ENCODE peak calls at places on chromosomes 16 and 17, in seven cellular contexts. X is kidney; P is esophagus muscularis mucosa; N is uterus; V is IMR-90; J is CD8-positive, alpha-beta T cell; T is A549. L is an unnamed sample.

GRCh38 chr16:11097782-11098167 is 153.4 kb downstream of the CLEC16A start:
- DNase-seq in X (no peak), P (no peak), N (no peak), V (no peak), J (no peak), T (no peak), L (no peak)

GRCh38 chr16:64656471-64656870 is 465.4 kb downstream of the CDH11 start:
- DNase-seq in X (no peak), P (no peak), N (no peak), V (no peak), J (no peak), T (no peak), L (no peak)

GRCh38 chr16:81494888-81495287 is 50.3 kb downstream of the CMIP start:
- DNase-seq in X (no peak), P (no peak), N (no peak), V (no peak), J (no peak), T (no peak), L (no peak)

GRCh38 chr17:34499576-34499975 is 79.8 kb upstream of the TMEM132E start:
- DNase-seq in X (no peak), P (no peak), N (no peak), V (peak), J (no peak), T (peak), L (no peak)

GRCh38 chr17:50210249-50211225 is 9.1 kb upstream of the COL1A1 start:
- DNase-seq in X (peak), P (no peak), N (peak), V (peak), J (no peak), T (peak), L (peak)

GRCh38 chr17:57586099-57586702 is 158.9 kb downstream of the CCDC182 start:
- DNase-seq in X (peak), P (no peak), N (no peak), V (no peak), J (no peak), T (no peak), L (no peak)

GRCh38 chr16:29674188-29674587 is 4.8 kb upstream of the QPRT start:
- DNase-seq in X (peak), P (no peak), N (peak), V (peak), J (no peak), T (no peak), L (peak)

GRCh38 chr17:28346746-28347246 is 10.5 kb downstream of the POLDIP2 start:
- DNase-seq in X (no peak), P (no peak), N (no peak), V (no peak), J (no peak), T (peak), L (no peak)

GRCh38 chr17:49597928-49598655 is 22.4 kb downstream of the NXPH3 start:
- DNase-seq in X (no peak), P (peak), N (no peak), V (peak), J (no peak), T (no peak), L (no peak)

GRCh38 chr16:65910291-65910690 is 456.2 kb upstream of the CDH5 start:
- DNase-seq in X (no peak), P (peak), N (no peak), V (no peak), J (no peak), T (no peak), L (no peak)

GRCh38 chr17:58315281-58315711 is 13.3 kb downstream of the TSPOAP1 start:
- DNase-seq in X (no peak), P (no peak), N (no peak), V (no peak), J (no peak), T (no peak), L (no peak)

GRCh38 chr17:80210348-80211108 is 9.6 kb downstream of the SGSH start:
- DNase-seq in X (no peak), P (no peak), N (no peak), V (no peak), J (no peak), T (no peak), L (no peak)
- H3K4me3 ChIP-seq in X (no peak), P (no peak), N (no peak), V (no peak), J (no peak), T (no peak), L (no peak)

DNA sequence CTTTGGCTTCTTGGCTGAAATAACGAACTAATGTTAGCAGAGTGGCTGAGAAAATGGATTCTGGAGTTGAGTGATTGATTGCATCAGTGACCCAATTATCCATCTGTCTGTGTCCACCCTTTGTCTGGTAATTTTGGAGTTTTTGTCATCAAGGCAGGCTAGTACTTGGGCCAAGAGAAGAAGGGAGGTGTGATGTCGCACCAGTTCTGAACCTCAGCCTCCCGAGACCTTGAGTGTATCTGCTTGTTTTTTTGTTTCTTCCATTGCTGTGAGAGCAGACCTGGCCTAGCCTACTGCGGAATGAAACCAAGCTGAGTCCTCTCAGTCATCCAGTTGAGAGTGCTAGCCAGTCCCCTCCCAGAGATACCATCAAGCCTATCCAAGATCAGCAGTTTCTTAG is 4.5 kb downstream of the ABCA8 start:
- DNase-seq in X (no peak), P (no peak), N (no peak), V (no peak), J (no peak), T (no peak), L (no peak)
- H3K27ac ChIP-seq in X (no peak), P (no peak), N (no peak), V (no peak), J (no peak), T (no peak), L (no peak)

DNA sequence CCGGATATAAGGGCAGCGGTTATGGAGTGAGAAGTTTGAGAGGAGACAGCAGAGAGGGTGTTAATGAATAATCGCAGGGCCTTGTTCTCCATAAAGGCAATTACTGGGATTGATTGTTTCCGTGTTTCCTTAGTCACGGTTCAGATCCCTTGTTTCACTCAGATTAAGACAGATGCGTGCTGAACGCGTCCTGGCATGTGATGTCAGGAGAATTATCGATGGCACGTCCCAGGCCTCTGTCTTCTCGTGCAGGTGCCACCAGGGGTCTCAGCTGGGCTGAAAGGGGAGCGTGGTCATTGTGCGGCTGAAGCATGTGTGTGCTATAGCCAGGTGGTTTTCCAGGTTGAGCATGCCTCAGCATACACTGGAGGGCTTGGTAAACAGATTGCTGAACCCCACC is 142.4 kb upstream of the NOL11 start:
- DNase-seq in X (peak), P (peak), N (no peak), V (no peak), J (no peak), T (no peak), L (no peak)
- TF ChIP-seq CTCF in X (peak), P (no peak), N (no peak), V (no peak), J (no peak), T (no peak), L (no peak)

GRCh38 chr16:86573215-86573614 is 5.1 kb upstream of the FOXL1 start:
- DNase-seq in X (no peak), P (no peak), N (no peak), V (no peak), J (no peak), T (no peak), L (no peak)
- H3K4me3 ChIP-seq in X (no peak), P (no peak), N (no peak), V (no peak), J (no peak), T (no peak), L (no peak)

GRCh38 chr17:40548982-40549680 is 16.1 kb downstream of the CCR7 start:
- DNase-seq in X (no peak), P (peak), N (peak), V (peak), J (no peak), T (peak), L (no peak)

GRCh38 chr17:40551874-40552768 is 13.2 kb downstream of the CCR7 start:
- DNase-seq in X (peak), P (peak), N (peak), V (peak), J (peak), T (peak), L (no peak)

GRCh38 chr17:40548491-40548981 is 16.7 kb downstream of the CCR7 start:
- DNase-seq in X (no peak), P (peak), N (no peak), V (no peak), J (no peak), T (no peak), L (no peak)

GRCh38 chr17:40551091-40551873 is 14.0 kb downstream of the CCR7 start:
- DNase-seq in X (peak), P (peak), N (peak), V (peak), J (peak), T (peak), L (peak)

DNA sequence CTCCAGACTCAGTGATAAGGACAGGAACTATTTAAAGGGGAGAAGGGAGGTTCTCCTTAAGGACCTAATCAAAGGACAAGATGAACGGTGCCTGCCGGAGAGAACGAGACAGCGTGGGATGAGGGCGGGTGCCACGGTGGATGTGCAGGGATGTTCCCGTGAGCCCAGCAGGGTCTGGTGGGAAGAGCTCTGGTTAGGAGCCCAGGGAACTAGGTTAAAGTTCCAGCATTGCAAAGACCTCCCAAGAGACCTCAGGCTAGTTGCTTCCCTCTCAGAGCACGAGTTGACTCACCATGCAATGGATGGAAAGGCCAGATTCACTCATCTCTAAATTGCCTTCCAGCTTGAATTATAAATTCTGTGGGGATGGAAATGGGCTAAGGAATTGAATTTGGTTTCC is 14.7 kb downstream of the CCR7 start:
- DNase-seq in X (no peak), P (peak), N (peak), V (peak), J (no peak), T (peak), L (peak)
- H3K27ac ChIP-seq in X (peak), P (peak), N (peak), V (peak), J (no peak), T (peak), L (peak)

GRCh38 chr16:53211253-53211652 is 156.5 kb downstream of the CHD9 start:
- DNase-seq in X (no peak), P (no peak), N (no peak), V (no peak), J (no peak), T (no peak), L (no peak)

GRCh38 chr16:53212899-53213235 is 158.1 kb downstream of the CHD9 start:
- DNase-seq in X (no peak), P (no peak), N (no peak), V (no peak), J (no peak), T (no peak), L (no peak)

GRCh38 chr16:53207810-53208752 is 153.3 kb downstream of the CHD9 start:
- DNase-seq in X (no peak), P (no peak), N (no peak), V (peak), J (no peak), T (peak), L (no peak)

GRCh38 chr16:53213542-53213941 is 158.8 kb downstream of the CHD9 start:
- DNase-seq in X (no peak), P (no peak), N (no peak), V (no peak), J (no peak), T (no peak), L (no peak)

GRCh38 chr16:53209489-53209888 is 154.7 kb downstream of the CHD9 start:
- DNase-seq in X (no peak), P (no peak), N (no peak), V (no peak), J (no peak), T (no peak), L (no peak)
- TF ChIP-seq CTCF in X (no peak), P (no peak), N (no peak), V (no peak), J (no peak), T (no peak), L (no peak)

GRCh38 chr17:43679401-43679800 is 17.7 kb upstream of the MEOX1 start:
- DNase-seq in X (no peak), P (no peak), N (no peak), V (no peak), J (no peak), T (no peak), L (no peak)
- H3K4me3 ChIP-seq in X (no peak), P (no peak), N (no peak), V (no peak), J (no peak), T (no peak), L (no peak)

GRCh38 chr17:40558300-40558584 is 7.0 kb downstream of the CCR7 start:
- DNase-seq in X (peak), P (no peak), N (no peak), V (no peak), J (no peak), T (no peak), L (no peak)
- H3K27ac ChIP-seq in X (no peak), P (peak), N (peak), V (peak), J (peak), T (peak), L (peak)

GRCh38 chr16:23155445-23156049 is 6.3 kb upstream of the USP31 start:
- DNase-seq in X (no peak), P (no peak), N (no peak), V (no peak), J (no peak), T (peak), L (no peak)
- TF ChIP-seq CTCF in X (peak), P (peak), N (peak), V (peak), J (no peak), T (peak), L (peak)

GRCh38 chr16:54927125-54928015 is 3.3 kb upstream of the IRX5 start:
- DNase-seq in X (no peak), P (no peak), N (no peak), V (no peak), J (no peak), T (no peak), L (no peak)
- H3K4me3 ChIP-seq in X (peak), P (peak), N (no peak), V (peak), J (no peak), T (peak), L (peak)

L was measured in heart right ventricle.